ENCODE peak calls at places on chromosomes 12 and 14, in five cellular contexts. One of them, this sample, is unnamed.
A peak's percentile ranks its signal among the peaks of the same experiment; 100 is the strongest.

GRCh38 chr14:54665938-54666337 is 99.0 kb downstream of the SAMD4A start:
- DNase-seq in HCT116: no peak
- DNase-seq in PC-3: no peak
- DNase-seq in OCI-LY7: no peak
- DNase-seq in MM.1S: no peak
- DNase-seq in this sample: no peak

GRCh38 chr12:91703884-91704283 is 441.8 kb downstream of the BTG1 start:
- DNase-seq in HCT116: no peak
- DNase-seq in PC-3: no peak
- DNase-seq in OCI-LY7: no peak
- DNase-seq in MM.1S: no peak
- DNase-seq in this sample: no peak

GRCh38 chr14:21072102-21072501 is 2.0 kb downstream of the ARHGEF40 start:
- DNase-seq in HCT116: no peak
- DNase-seq in PC-3: no peak
- DNase-seq in OCI-LY7: no peak
- DNase-seq in MM.1S: no peak
- DNase-seq in this sample: peak; percentile 56

GRCh38 chr12:30811966-30812365 is 57.2 kb upstream of the CAPRIN2 start:
- DNase-seq in HCT116: no peak
- DNase-seq in PC-3: no peak
- DNase-seq in OCI-LY7: no peak
- DNase-seq in MM.1S: no peak
- DNase-seq in this sample: no peak

GRCh38 chr12:126926023-126926600 is 1340.9 kb upstream of the TMEM132C start:
- DNase-seq in HCT116: no peak
- DNase-seq in PC-3: peak; percentile 57
- DNase-seq in OCI-LY7: peak; percentile 12
- DNase-seq in MM.1S: peak; percentile 62
- DNase-seq in this sample: no peak

GRCh38 chr12:92955997-92956663 is 27.0 kb upstream of the EEA1 start:
- DNase-seq in HCT116: no peak
- DNase-seq in PC-3: no peak
- DNase-seq in OCI-LY7: no peak
- DNase-seq in MM.1S: no peak
- DNase-seq in this sample: no peak

GRCh38 chr12:130080205-130080604 is 82.1 kb upstream of the FZD10 start:
- DNase-seq in HCT116: no peak
- DNase-seq in PC-3: no peak
- DNase-seq in OCI-LY7: no peak
- DNase-seq in MM.1S: no peak
- DNase-seq in this sample: no peak

GRCh38 chr14:106044949-106045596 is 518.7 kb downstream of the TMEM121 start:
- DNase-seq in HCT116: peak; percentile 36
- DNase-seq in PC-3: no peak
- DNase-seq in OCI-LY7: no peak
- DNase-seq in MM.1S: no peak
- DNase-seq in this sample: no peak

GRCh38 chr12:3491938-3492867 is 1.2 kb downstream of the PRMT8 start:
- DNase-seq in HCT116: no peak
- DNase-seq in PC-3: peak; percentile 46
- DNase-seq in OCI-LY7: no peak
- DNase-seq in MM.1S: peak; percentile 42
- DNase-seq in this sample: peak; percentile 91

GRCh38 chr12:91413591-91413990 is 231.0 kb upstream of the DCN start:
- DNase-seq in HCT116: peak; percentile 51
- DNase-seq in PC-3: peak; percentile 95
- DNase-seq in OCI-LY7: no peak
- DNase-seq in MM.1S: no peak
- DNase-seq in this sample: peak; percentile 70

GRCh38 chr14:105299654-105300541 is 903 bp downstream of the BRF1 start:
- DNase-seq in HCT116: no peak
- DNase-seq in PC-3: no peak
- DNase-seq in OCI-LY7: no peak
- DNase-seq in MM.1S: no peak
- DNase-seq in this sample: no peak

GRCh38 chr12:80213871-80214270 is 114.5 kb downstream of the OTOGL start:
- DNase-seq in HCT116: no peak
- DNase-seq in PC-3: no peak
- DNase-seq in OCI-LY7: no peak
- DNase-seq in MM.1S: no peak
- DNase-seq in this sample: no peak

GRCh38 chr12:99915251-99916082 is 69.3 kb downstream of the ANKS1B start:
- DNase-seq in HCT116: no peak
- DNase-seq in PC-3: peak; percentile 86
- DNase-seq in OCI-LY7: no peak
- DNase-seq in MM.1S: no peak
- DNase-seq in this sample: no peak

GRCh38 chr14:64388533-64389243 is 535 bp downstream of the MTHFD1 start:
- DNase-seq in HCT116: no peak
- DNase-seq in PC-3: peak; percentile 27
- DNase-seq in OCI-LY7: peak; percentile 19
- DNase-seq in MM.1S: no peak
- DNase-seq in this sample: peak; percentile 44

GRCh38 chr14:28280530-28280929 is 486.1 kb upstream of the FOXG1 start:
- DNase-seq in HCT116: no peak
- DNase-seq in PC-3: no peak
- DNase-seq in OCI-LY7: no peak
- DNase-seq in MM.1S: no peak
- DNase-seq in this sample: no peak

GRCh38 chr12:88185988-88186387 is 43.9 kb downstream of the TMTC3 start:
- DNase-seq in HCT116: peak; percentile 1
- DNase-seq in PC-3: peak; percentile 89
- DNase-seq in OCI-LY7: no peak
- DNase-seq in MM.1S: no peak
- DNase-seq in this sample: no peak

GRCh38 chr12:3319723-3320492 is 171.1 kb upstream of the PRMT8 start:
- DNase-seq in HCT116: no peak
- DNase-seq in PC-3: no peak
- DNase-seq in OCI-LY7: no peak
- DNase-seq in MM.1S: no peak
- DNase-seq in this sample: no peak

GRCh38 chr12:118424883-118425282 is 48.5 kb downstream of the SUDS3 start:
- DNase-seq in HCT116: no peak
- DNase-seq in PC-3: peak; percentile 16
- DNase-seq in OCI-LY7: no peak
- DNase-seq in MM.1S: no peak
- DNase-seq in this sample: no peak

GRCh38 chr14:99671230-99672224 is 12.6 kb upstream of the CYP46A1 start:
- DNase-seq in HCT116: no peak
- DNase-seq in PC-3: no peak
- DNase-seq in OCI-LY7: no peak
- DNase-seq in MM.1S: no peak
- DNase-seq in this sample: peak; percentile 57

GRCh38 chr12:120167529-120168095 is 26.9 kb downstream of the GCN1 start:
- DNase-seq in HCT116: no peak
- DNase-seq in PC-3: no peak
- DNase-seq in OCI-LY7: peak; percentile 34
- DNase-seq in MM.1S: no peak
- DNase-seq in this sample: no peak
- TF ChIP-seq EZH2phosphoT487 in HCT116: no peak
- TF ChIP-seq EZH2phosphoT487 in PC-3: no peak
- TF ChIP-seq EZH2phosphoT487 in OCI-LY7: no peak
- TF ChIP-seq EZH2phosphoT487 in MM.1S: no peak
- TF ChIP-seq EZH2phosphoT487 in this sample: no peak

GRCh38 chr14:102557434-102558226 is 34.8 kb upstream of the RCOR1 start:
- DNase-seq in HCT116: no peak
- DNase-seq in PC-3: no peak
- DNase-seq in OCI-LY7: no peak
- DNase-seq in MM.1S: no peak
- DNase-seq in this sample: no peak
- H3K4me2 ChIP-seq in HCT116: no peak overlapping the region
- H3K4me2 ChIP-seq in PC-3: no peak overlapping the region
- H3K4me2 ChIP-seq in OCI-LY7: no peak overlapping the region
- H3K4me2 ChIP-seq in MM.1S: no peak overlapping the region
- H3K4me2 ChIP-seq in this sample: no peak overlapping the region

DNA sequence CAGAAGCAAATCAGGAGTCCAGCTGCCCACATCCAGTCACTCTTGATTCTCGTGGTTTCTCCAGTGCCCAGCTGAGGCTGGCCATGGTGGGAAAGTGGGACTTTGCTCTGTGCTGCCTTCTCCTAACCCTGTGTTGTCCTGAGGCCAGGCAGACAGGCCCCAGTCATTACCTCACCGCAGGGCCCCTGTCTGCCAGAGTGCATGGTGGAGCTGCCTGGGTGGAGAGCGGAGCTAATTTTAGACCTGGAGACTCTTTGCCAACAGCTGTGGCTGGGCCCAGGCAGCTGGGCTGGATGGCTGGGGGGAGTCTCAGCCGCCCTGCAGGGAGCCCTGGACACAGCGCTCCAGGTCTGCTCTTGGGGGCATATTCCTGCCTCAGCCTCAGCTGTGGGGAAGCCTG is 21.7 kb downstream of the B4GALNT3 start:
- DNase-seq in HCT116: no peak
- DNase-seq in PC-3: no peak
- DNase-seq in OCI-LY7: no peak
- DNase-seq in MM.1S: no peak
- DNase-seq in this sample: peak; percentile 44
- TF ChIP-seq EZH2phosphoT487 in HCT116: no peak
- TF ChIP-seq EZH2phosphoT487 in PC-3: no peak
- TF ChIP-seq EZH2phosphoT487 in OCI-LY7: no peak
- TF ChIP-seq EZH2phosphoT487 in MM.1S: no peak
- TF ChIP-seq EZH2phosphoT487 in this sample: no peak

DNA sequence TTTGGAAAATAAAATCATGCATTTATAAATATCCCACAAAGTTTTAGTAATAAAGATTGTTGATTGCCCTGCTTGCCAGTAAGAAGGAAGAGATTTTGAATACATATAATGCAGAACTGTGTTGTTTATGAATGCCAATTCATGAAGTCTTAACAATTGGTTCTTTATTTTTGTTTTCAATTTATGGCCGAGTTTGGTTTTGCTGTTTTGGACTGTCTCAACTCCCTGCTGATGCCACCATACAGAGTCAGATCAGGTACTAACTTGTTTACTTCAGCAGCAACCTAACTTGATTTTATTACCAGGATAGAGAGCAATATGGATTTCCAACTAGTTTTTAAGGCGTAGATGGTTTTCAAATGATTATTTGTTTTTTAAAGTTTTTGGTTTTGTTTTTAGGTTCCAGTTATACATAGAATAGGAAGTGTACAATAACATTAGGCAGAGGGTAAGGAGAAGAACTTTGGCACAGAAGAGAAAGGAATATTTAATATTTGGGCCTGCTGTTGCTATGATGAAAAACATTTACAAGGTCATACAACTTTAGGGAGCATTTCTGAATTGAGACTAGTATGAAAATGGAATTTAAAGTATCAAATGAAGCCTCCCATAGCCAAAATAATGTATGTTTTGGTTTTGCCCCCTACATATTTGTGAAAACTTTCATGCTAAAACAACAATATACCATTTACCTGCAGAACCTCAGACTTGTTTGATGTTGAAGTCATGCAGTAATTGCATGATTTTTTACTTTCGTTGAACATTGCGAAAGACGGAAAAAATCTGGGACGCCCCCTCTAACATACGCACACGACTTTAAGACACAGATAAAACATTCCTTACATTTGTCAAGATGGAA is 904 bp upstream of the FAM177A1 start:
- DNase-seq in HCT116: no peak
- DNase-seq in PC-3: no peak
- DNase-seq in OCI-LY7: no peak
- DNase-seq in MM.1S: no peak
- DNase-seq in this sample: peak; percentile 49
- H3K4me2 ChIP-seq in HCT116: peak overlapping the region; percentile 93
- H3K4me2 ChIP-seq in PC-3: peak overlapping the region; percentile 94
- H3K4me2 ChIP-seq in OCI-LY7: peak overlapping the region; percentile 98
- H3K4me2 ChIP-seq in MM.1S: peak overlapping the region; percentile 70
- H3K4me2 ChIP-seq in this sample: peak overlapping the region; percentile 69

GRCh38 chr12:123655420-123655819 is 15.5 kb upstream of the TCTN2 start:
- DNase-seq in HCT116: no peak
- DNase-seq in PC-3: no peak
- DNase-seq in OCI-LY7: peak; percentile 34
- DNase-seq in MM.1S: no peak
- DNase-seq in this sample: no peak

GRCh38 chr12:123657211-123657610 is 13.7 kb upstream of the TCTN2 start:
- DNase-seq in HCT116: no peak
- DNase-seq in PC-3: no peak
- DNase-seq in OCI-LY7: no peak
- DNase-seq in MM.1S: no peak
- DNase-seq in this sample: no peak

DNA sequence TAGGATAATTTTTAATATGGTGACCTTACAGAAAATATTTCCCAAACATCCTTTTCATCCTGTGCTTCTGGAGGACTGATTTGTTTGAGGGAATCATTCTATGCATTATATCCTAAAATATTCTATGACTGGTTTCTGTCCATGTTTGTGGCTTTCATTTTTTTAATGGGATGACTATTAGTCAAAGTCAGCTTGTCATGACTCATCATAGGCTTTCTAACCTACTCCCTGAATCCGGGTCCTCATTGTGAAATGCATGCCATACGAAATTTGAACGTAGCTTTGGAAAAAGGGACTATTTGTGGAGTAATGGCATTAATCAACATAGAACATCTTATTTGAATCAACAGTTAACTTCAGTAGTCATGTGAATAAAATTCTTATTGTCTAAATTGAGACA is 10.6 kb upstream of the TCTN2 start:
- DNase-seq in HCT116: no peak
- DNase-seq in PC-3: peak; percentile 96
- DNase-seq in OCI-LY7: no peak
- DNase-seq in MM.1S: no peak
- DNase-seq in this sample: no peak
- TF ChIP-seq EZH2phosphoT487 in HCT116: no peak
- TF ChIP-seq EZH2phosphoT487 in PC-3: no peak
- TF ChIP-seq EZH2phosphoT487 in OCI-LY7: no peak
- TF ChIP-seq EZH2phosphoT487 in MM.1S: no peak
- TF ChIP-seq EZH2phosphoT487 in this sample: no peak

GRCh38 chr12:19799886-19800602 is 360.8 kb downstream of the AEBP2 start:
- DNase-seq in HCT116: no peak
- DNase-seq in PC-3: no peak
- DNase-seq in OCI-LY7: no peak
- DNase-seq in MM.1S: no peak
- DNase-seq in this sample: no peak
- H3K4me2 ChIP-seq in HCT116: no peak overlapping the region
- H3K4me2 ChIP-seq in PC-3: peak overlapping the region; percentile 62
- H3K4me2 ChIP-seq in OCI-LY7: no peak overlapping the region
- H3K4me2 ChIP-seq in MM.1S: no peak overlapping the region
- H3K4me2 ChIP-seq in this sample: no peak overlapping the region

GRCh38 chr12:49703647-49704137 is 3.5 kb downstream of the FMNL3 start:
- DNase-seq in HCT116: no peak
- DNase-seq in PC-3: no peak
- DNase-seq in OCI-LY7: peak; percentile 36
- DNase-seq in MM.1S: no peak
- DNase-seq in this sample: no peak
- TF ChIP-seq EZH2phosphoT487 in HCT116: no peak
- TF ChIP-seq EZH2phosphoT487 in PC-3: no peak
- TF ChIP-seq EZH2phosphoT487 in OCI-LY7: no peak
- TF ChIP-seq EZH2phosphoT487 in MM.1S: no peak
- TF ChIP-seq EZH2phosphoT487 in this sample: no peak